ENCODE peak calls at places on chromosomes 12 and 14, in eight cellular contexts. One of them, this sample, is unnamed.

GRCh38 chr12:108950991-108951739 is 69.7 kb downstream of the SVOP start:
- DNase-seq in fibroblast of the conjunctiva: peak; percentile 23
- DNase-seq in endothelial cell of umbilical vein: peak; percentile 80
- DNase-seq in HFFc6: peak; percentile 26
- DNase-seq in iris pigment epithelial cell: peak; percentile 65
- DNase-seq in SK-N-MC: peak; percentile 28
- DNase-seq in left ventricle myocardium inferior: peak; percentile 67
- DNase-seq in ELR: peak; percentile 71
- DNase-seq in this sample: peak; percentile 3

GRCh38 chr14:102215522-102216250 is 76.0 kb downstream of the WDR20 start:
- DNase-seq in fibroblast of the conjunctiva: no peak
- DNase-seq in endothelial cell of umbilical vein: no peak
- DNase-seq in HFFc6: no peak
- DNase-seq in iris pigment epithelial cell: peak; percentile 10
- DNase-seq in SK-N-MC: no peak
- DNase-seq in left ventricle myocardium inferior: peak; percentile 51
- DNase-seq in ELR: no peak
- DNase-seq in this sample: no peak

GRCh38 chr12:100553851-100554404 is 19.6 kb upstream of the GAS2L3 start:
- DNase-seq in fibroblast of the conjunctiva: no peak
- DNase-seq in endothelial cell of umbilical vein: no peak
- DNase-seq in HFFc6: no peak
- DNase-seq in iris pigment epithelial cell: peak; percentile 83
- DNase-seq in SK-N-MC: no peak
- DNase-seq in left ventricle myocardium inferior: no peak
- DNase-seq in ELR: peak; percentile 14
- DNase-seq in this sample: no peak

GRCh38 chr14:45807187-45807586 is 554.2 kb upstream of the MIS18BP1 start:
- DNase-seq in fibroblast of the conjunctiva: no peak
- DNase-seq in endothelial cell of umbilical vein: no peak
- DNase-seq in HFFc6: no peak
- DNase-seq in iris pigment epithelial cell: no peak
- DNase-seq in SK-N-MC: no peak
- DNase-seq in left ventricle myocardium inferior: no peak
- DNase-seq in ELR: peak; percentile 6
- DNase-seq in this sample: no peak

GRCh38 chr14:64772394-64772950 is 68.2 kb downstream of the PLEKHG3 start:
- DNase-seq in fibroblast of the conjunctiva: no peak
- DNase-seq in endothelial cell of umbilical vein: no peak
- DNase-seq in HFFc6: no peak
- DNase-seq in iris pigment epithelial cell: no peak
- DNase-seq in SK-N-MC: no peak
- DNase-seq in left ventricle myocardium inferior: no peak
- DNase-seq in ELR: no peak
- DNase-seq in this sample: no peak

GRCh38 chr12:60710246-60710645 is 1114.4 kb downstream of the SLC16A7 start:
- DNase-seq in fibroblast of the conjunctiva: no peak
- DNase-seq in endothelial cell of umbilical vein: no peak
- DNase-seq in HFFc6: no peak
- DNase-seq in iris pigment epithelial cell: no peak
- DNase-seq in SK-N-MC: no peak
- DNase-seq in left ventricle myocardium inferior: no peak
- DNase-seq in ELR: no peak
- DNase-seq in this sample: no peak

GRCh38 chr12:132170094-132170636 is 25.9 kb downstream of the NOC4L start:
- DNase-seq in fibroblast of the conjunctiva: no peak
- DNase-seq in endothelial cell of umbilical vein: peak; percentile 47
- DNase-seq in HFFc6: peak; percentile 48
- DNase-seq in iris pigment epithelial cell: peak; percentile 75
- DNase-seq in SK-N-MC: peak; percentile 78
- DNase-seq in left ventricle myocardium inferior: peak; percentile 11
- DNase-seq in ELR: peak; percentile 23
- DNase-seq in this sample: no peak

GRCh38 chr14:75519826-75520692 is 2.2 kb upstream of the BATF start:
- DNase-seq in fibroblast of the conjunctiva: peak; percentile 17
- DNase-seq in endothelial cell of umbilical vein: no peak
- DNase-seq in HFFc6: peak; percentile 37
- DNase-seq in iris pigment epithelial cell: peak; percentile 59
- DNase-seq in SK-N-MC: no peak
- DNase-seq in left ventricle myocardium inferior: no peak
- DNase-seq in ELR: peak; percentile 31
- DNase-seq in this sample: peak; percentile 40

GRCh38 chr14:69263364-69263763 is 3.4 kb downstream of the GALNT16 start:
- DNase-seq in fibroblast of the conjunctiva: peak; percentile 98
- DNase-seq in endothelial cell of umbilical vein: no peak
- DNase-seq in HFFc6: peak; percentile 83
- DNase-seq in iris pigment epithelial cell: peak; percentile 62
- DNase-seq in SK-N-MC: no peak
- DNase-seq in left ventricle myocardium inferior: peak; percentile 62
- DNase-seq in ELR: peak; percentile 93
- DNase-seq in this sample: peak; percentile 87

GRCh38 chr12:71430756-71431155 is 8.8 kb upstream of the LGR5 start:
- DNase-seq in fibroblast of the conjunctiva: no peak
- DNase-seq in endothelial cell of umbilical vein: no peak
- DNase-seq in HFFc6: peak; percentile 10
- DNase-seq in iris pigment epithelial cell: no peak
- DNase-seq in SK-N-MC: no peak
- DNase-seq in left ventricle myocardium inferior: no peak
- DNase-seq in ELR: peak; percentile 43
- DNase-seq in this sample: no peak

GRCh38 chr14:29930283-29930682 is 2.6 kb upstream of the PRKD1 start:
- DNase-seq in fibroblast of the conjunctiva: no peak
- DNase-seq in endothelial cell of umbilical vein: peak; percentile 7
- DNase-seq in HFFc6: peak; percentile 56
- DNase-seq in iris pigment epithelial cell: peak; percentile 65
- DNase-seq in SK-N-MC: no peak
- DNase-seq in left ventricle myocardium inferior: no peak
- DNase-seq in ELR: peak; percentile 76
- DNase-seq in this sample: no peak

GRCh38 chr12:89427508-89428156 is 75.3 kb upstream of the DUSP6 start:
- DNase-seq in fibroblast of the conjunctiva: no peak
- DNase-seq in endothelial cell of umbilical vein: no peak
- DNase-seq in HFFc6: peak; percentile 8
- DNase-seq in iris pigment epithelial cell: peak; percentile 18
- DNase-seq in SK-N-MC: no peak
- DNase-seq in left ventricle myocardium inferior: no peak
- DNase-seq in ELR: peak; percentile 27
- DNase-seq in this sample: no peak

GRCh38 chr12:54974281-54974680 is 10.3 kb downstream of the TESPA1 start:
- DNase-seq in fibroblast of the conjunctiva: no peak
- DNase-seq in endothelial cell of umbilical vein: no peak
- DNase-seq in HFFc6: no peak
- DNase-seq in iris pigment epithelial cell: no peak
- DNase-seq in SK-N-MC: no peak
- DNase-seq in left ventricle myocardium inferior: no peak
- DNase-seq in ELR: no peak
- DNase-seq in this sample: no peak

GRCh38 chr12:42932937-42933336 is 343.4 kb upstream of the PRICKLE1 start:
- DNase-seq in fibroblast of the conjunctiva: no peak
- DNase-seq in endothelial cell of umbilical vein: no peak
- DNase-seq in HFFc6: no peak
- DNase-seq in iris pigment epithelial cell: no peak
- DNase-seq in SK-N-MC: no peak
- DNase-seq in left ventricle myocardium inferior: no peak
- DNase-seq in ELR: no peak
- DNase-seq in this sample: no peak

GRCh38 chr14:81313200-81313599 is 86.9 kb downstream of the STON2 start:
- DNase-seq in fibroblast of the conjunctiva: no peak
- DNase-seq in endothelial cell of umbilical vein: no peak
- DNase-seq in HFFc6: no peak
- DNase-seq in iris pigment epithelial cell: no peak
- DNase-seq in SK-N-MC: no peak
- DNase-seq in left ventricle myocardium inferior: no peak
- DNase-seq in ELR: no peak
- DNase-seq in this sample: no peak

GRCh38 chr12:73798523-73798922 is 739.1 kb upstream of the ATXN7L3B start:
- DNase-seq in fibroblast of the conjunctiva: no peak
- DNase-seq in endothelial cell of umbilical vein: no peak
- DNase-seq in HFFc6: no peak
- DNase-seq in iris pigment epithelial cell: peak; percentile 43
- DNase-seq in SK-N-MC: no peak
- DNase-seq in left ventricle myocardium inferior: no peak
- DNase-seq in ELR: peak; percentile 17
- DNase-seq in this sample: no peak

GRCh38 chr12:51895378-51896135 is 7.7 kb downstream of the ANKRD33 start:
- DNase-seq in fibroblast of the conjunctiva: no peak
- DNase-seq in endothelial cell of umbilical vein: no peak
- DNase-seq in HFFc6: no peak
- DNase-seq in iris pigment epithelial cell: no peak
- DNase-seq in SK-N-MC: no peak
- DNase-seq in left ventricle myocardium inferior: no peak
- DNase-seq in ELR: peak; percentile 23
- DNase-seq in this sample: no peak